ENCODE peak calls at places on chromosome 15, in ten cellular contexts. U is IMR-90, F is GM10248, K is transverse colon, V is upper lobe of left lung, H is tibial nerve, X is lung, J is bronchial epithelial cell, R is A549, L is glutamatergic neuron. S is an unnamed sample.

GRCh38 chr15:101675796-101676582 is 23.8 kb upstream of the TM2D3 start:
- DNase-seq in X (no peak), H (no peak), F (peak; percentile 30), J (peak; percentile 81), V (peak; percentile 60), K (no peak), R (peak; percentile 54), L (no peak), U (peak; percentile 89), S (no peak)

GRCh38 chr15:92677998-92678397 is 22.4 kb upstream of the FAM174B start:
- DNase-seq in L (no peak), U (no peak), F (no peak), J (no peak), K (no peak), H (peak; percentile 55), X (no peak), R (no peak), V (no peak), S (no peak)

GRCh38 chr15:31254431-31255175 is 72.0 kb upstream of the KLF13 start:
- DNase-seq in X (no peak), K (peak; percentile 77), F (no peak), L (no peak), H (peak; percentile 85), U (peak; percentile 37), R (no peak), V (no peak), J (no peak), S (no peak)

GRCh38 chr15:27492021-27492621 is 521.1 kb downstream of the GABRG3 start:
- DNase-seq in U (peak; percentile 1), K (no peak), H (no peak), L (no peak), R (no peak), F (no peak), J (no peak), X (no peak), V (peak; percentile 43), S (no peak)

GRCh38 chr15:66603301-66604179 is 37.7 kb upstream of the LCTL start:
- DNase-seq in L (peak; percentile 78), F (peak; percentile 79), R (peak; percentile 61), H (peak; percentile 44), X (peak; percentile 64), K (peak; percentile 67), V (peak; percentile 91), J (peak; percentile 27), U (peak; percentile 62), S (no peak)

GRCh38 chr15:90836296-90836871 is 32.0 kb upstream of the FURIN start:
- DNase-seq in J (peak; percentile 57), U (peak; percentile 91), F (no peak), K (no peak), R (peak; percentile 53), V (no peak), L (no peak), H (no peak), X (no peak), S (no peak)

GRCh38 chr15:40150163-40150925 is 10.5 kb upstream of the BUB1B start:
- DNase-seq in V (no peak), X (peak; percentile 39), J (peak; percentile 96), R (peak; percentile 25), L (no peak), F (no peak), K (peak; percentile 15), H (peak; percentile 21), U (peak; percentile 48), S (peak; percentile 83)

GRCh38 chr15:55060831-55061230 is 135.9 kb downstream of the RSL24D1 start:
- DNase-seq in F (no peak), L (no peak), K (no peak), U (no peak), J (no peak), R (no peak), V (no peak), X (no peak), H (no peak), S (no peak)

GRCh38 chr15:51782357-51782896 is 31.0 kb downstream of the TMOD2 start:
- DNase-seq in J (no peak), K (no peak), F (no peak), L (no peak), V (no peak), X (no peak), H (no peak), R (peak; percentile 72), U (no peak), S (no peak)
- TF ChIP-seq CTCF in J (peak; percentile 35), K (no peak), F (no peak), L (peak; percentile 4), V (no peak), X (no peak), H (no peak), R (peak; percentile 50), U (peak; percentile 28), S (peak; percentile 44)

GRCh38 chr15:98294126-98294525 is 333.6 kb downstream of the ARRDC4 start:
- DNase-seq in U (no peak), R (no peak), J (no peak), F (no peak), X (no peak), V (no peak), K (no peak), L (no peak), H (no peak), S (no peak)

GRCh38 chr15:98296653-98297052 is 336.1 kb downstream of the ARRDC4 start:
- DNase-seq in L (no peak), H (no peak), F (no peak), X (no peak), J (peak; percentile 39), K (no peak), V (no peak), U (no peak), R (no peak), S (no peak)

GRCh38 chr15:98288091-98288590 is 327.6 kb downstream of the ARRDC4 start:
- DNase-seq in L (no peak), J (no peak), V (no peak), F (no peak), K (no peak), R (no peak), U (no peak), H (no peak), X (no peak), S (no peak)

GRCh38 chr15:98289747-98290146 is 329.2 kb downstream of the ARRDC4 start:
- DNase-seq in H (no peak), F (no peak), K (no peak), X (no peak), U (no peak), J (no peak), L (no peak), V (no peak), R (no peak), S (no peak)

DNA sequence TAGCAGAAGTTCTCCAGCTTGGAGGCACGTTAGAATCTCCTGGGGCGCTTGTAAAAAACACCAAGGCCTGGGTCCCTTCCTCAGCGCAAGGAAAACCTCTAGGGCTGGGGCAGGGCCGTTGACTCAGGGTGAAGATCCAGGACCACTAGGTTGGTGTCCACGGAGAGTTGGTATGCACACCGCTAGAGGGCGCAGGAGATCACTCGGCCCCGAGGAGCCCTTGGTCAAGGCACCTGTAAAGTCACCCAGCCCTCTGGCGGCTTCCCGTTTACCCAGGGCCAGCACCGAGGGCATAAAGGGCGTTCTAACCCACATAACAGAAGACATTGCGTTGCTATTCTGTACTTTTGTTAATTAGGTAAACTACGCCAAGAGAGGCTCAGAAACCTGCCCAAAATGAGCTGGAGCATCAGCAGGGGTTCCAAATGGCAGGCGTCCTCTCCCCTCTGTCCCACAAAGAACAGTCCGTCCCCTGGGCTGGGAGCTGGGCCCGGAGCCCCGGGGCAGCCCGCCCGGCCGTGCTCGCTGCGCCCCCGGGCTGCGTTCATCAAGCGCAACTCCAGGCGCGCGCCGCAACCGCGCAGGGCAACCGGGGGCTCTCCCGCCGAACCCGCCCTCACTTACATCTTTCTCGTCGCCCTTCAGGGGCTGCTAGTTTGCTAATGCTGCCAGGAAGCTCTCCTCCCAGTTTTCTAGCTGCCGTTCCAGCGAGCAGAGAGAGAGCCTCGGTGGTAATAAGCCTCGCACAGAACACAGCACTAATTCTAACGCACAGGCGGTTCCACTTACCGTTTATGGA is 332.1 kb downstream of the ARRDC4 start:
- DNase-seq in L (peak; percentile 85), R (peak; percentile 56), X (no peak), K (peak; percentile 39), F (peak; percentile 64), V (peak; percentile 81), H (no peak), U (no peak), J (peak; percentile 22), S (no peak)
- TF ChIP-seq CTCF in L (peak; percentile 92), R (peak; percentile 66), X (no peak), K (peak; percentile 46), F (peak; percentile 60), V (peak; percentile 29), H (peak; percentile 39), U (peak; percentile 41), J (peak; percentile 95), S (peak; percentile 61)

GRCh38 chr15:70380484-70380883 is 282.8 kb upstream of the TLE3 start:
- DNase-seq in L (no peak), F (no peak), V (no peak), R (no peak), K (no peak), J (no peak), U (no peak), H (no peak), X (no peak), S (peak; percentile 44)

GRCh38 chr15:70376929-70377691 is 279.4 kb upstream of the TLE3 start:
- DNase-seq in J (peak; percentile 64), V (peak; percentile 81), F (no peak), L (peak; percentile 88), K (peak; percentile 3), R (no peak), X (no peak), U (peak; percentile 2), H (peak; percentile 26), S (peak; percentile 60)

GRCh38 chr15:70378126-70379031 is 280.7 kb upstream of the TLE3 start:
- DNase-seq in X (no peak), F (no peak), L (no peak), H (no peak), R (no peak), K (no peak), V (no peak), J (no peak), U (no peak), S (peak; percentile 72)

GRCh38 chr15:70379938-70380337 is 282.2 kb upstream of the TLE3 start:
- DNase-seq in L (no peak), V (no peak), X (no peak), J (no peak), U (no peak), F (no peak), H (no peak), K (no peak), R (no peak), S (peak; percentile 77)

DNA sequence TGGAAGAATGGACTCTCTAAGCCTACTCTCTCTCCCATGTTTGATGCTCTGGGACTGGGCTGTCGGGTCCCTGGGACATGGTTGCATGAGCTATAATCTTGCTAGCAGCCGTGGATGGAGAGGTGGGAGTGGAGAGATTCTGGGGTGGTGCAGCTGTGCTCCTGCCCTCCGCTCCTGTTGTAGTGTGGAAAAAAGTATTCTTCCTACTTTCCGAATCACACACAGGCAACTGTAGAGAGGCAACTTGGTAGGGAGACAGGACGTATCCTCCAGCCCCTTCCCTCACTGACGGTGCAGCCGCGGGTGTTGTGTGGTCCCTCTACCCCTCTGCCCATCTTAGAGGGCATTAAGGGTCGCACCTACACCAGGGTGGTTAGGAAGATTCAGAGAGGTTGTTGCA is 281.4 kb upstream of the TLE3 start:
- DNase-seq in V (no peak), F (no peak), X (no peak), K (no peak), L (no peak), J (no peak), U (no peak), H (no peak), R (no peak), S (peak; percentile 60)
- TF ChIP-seq CTCF in V (no peak), F (no peak), X (no peak), K (no peak), L (no peak), J (no peak), U (no peak), H (no peak), R (no peak), S (no peak)

GRCh38 chr15:100132309-100132708 is 209.5 kb downstream of the ADAMTS17 start:
- DNase-seq in U (no peak), F (no peak), L (no peak), J (no peak), X (no peak), K (no peak), R (no peak), V (no peak), H (no peak), S (no peak)
- TF ChIP-seq CTCF in U (no peak), F (no peak), L (no peak), J (no peak), X (no peak), K (no peak), R (no peak), V (no peak), H (no peak), S (no peak)

S was measured in osteocyte.